ENCODE peak calls at places on chromosomes 2 and 18, in ten cellular contexts. E is K562, K is fibroblast of lung, W is B cell, N is adrenal gland, O is fibroblast of the aortic adventitia, F is esophagus muscularis mucosa, Q is IMR-90, A is BE2C, L is GM13977. P is an unnamed sample.

GRCh38 chr2:5938566-5938896 is 246.3 kb downstream of the SOX11 start:
- DNase-seq in E (no peak), K (no peak), W (no peak), N (no peak), O (no peak), F (peak; percentile 34), Q (no peak), A (no peak), L (no peak), P (no peak)

GRCh38 chr2:127056086-127056485 is 50.9 kb downstream of the BIN1 start:
- DNase-seq in E (no peak), K (no peak), W (peak; percentile 48), N (no peak), O (no peak), F (no peak), Q (no peak), A (no peak), L (no peak), P (no peak)

GRCh38 chr2:41400057-41400665 is 647.7 kb upstream of the PKDCC start:
- DNase-seq in E (no peak), K (peak; percentile 20), W (no peak), N (peak; percentile 49), O (no peak), F (no peak), Q (no peak), A (peak; percentile 73), L (no peak), P (peak; percentile 20)

GRCh38 chr2:232931636-232932035 is 61.6 kb downstream of the SNORC start:
- DNase-seq in E (no peak), K (no peak), W (no peak), N (no peak), O (peak; percentile 75), F (no peak), Q (no peak), A (no peak), L (no peak), P (no peak)

GRCh38 chr2:21757805-21758204 is 634.0 kb downstream of the TDRD15 start:
- DNase-seq in E (no peak), K (no peak), W (no peak), N (no peak), O (no peak), F (no peak), Q (no peak), A (peak; percentile 6), L (no peak), P (no peak)

GRCh38 chr2:60945341-60945740 is 64.0 kb downstream of the REL start:
- DNase-seq in E (no peak), K (no peak), W (no peak), N (no peak), O (no peak), F (no peak), Q (no peak), A (no peak), L (no peak), P (no peak)

GRCh38 chr2:20378891-20379519 is 28.4 kb upstream of the PUM2 start:
- DNase-seq in E (peak; percentile 73), K (peak; percentile 94), W (no peak), N (peak; percentile 89), O (peak; percentile 88), F (peak; percentile 94), Q (peak; percentile 86), A (peak; percentile 94), L (no peak), P (no peak)

GRCh38 chr2:6772366-6772710 is 93.4 kb downstream of the CMPK2 start:
- DNase-seq in E (no peak), K (peak; percentile 12), W (no peak), N (no peak), O (no peak), F (no peak), Q (peak; percentile 7), A (peak; percentile 76), L (no peak), P (peak; percentile 46)

GRCh38 chr2:8457092-8457481 is 224.8 kb upstream of the ID2 start:
- DNase-seq in E (no peak), K (no peak), W (peak; percentile 41), N (no peak), O (no peak), F (no peak), Q (no peak), A (no peak), L (no peak), P (no peak)

GRCh38 chr2:214593723-214594122 is 182.9 kb downstream of the VWC2L start:
- DNase-seq in E (no peak), K (peak; percentile 47), W (no peak), N (no peak), O (peak; percentile 7), F (no peak), Q (peak; percentile 93), A (no peak), L (no peak), P (no peak)

GRCh38 chr18:49238433-49239042 is 221.9 kb downstream of the DYM start:
- DNase-seq in E (peak; percentile 6), K (peak; percentile 53), W (no peak), N (peak; percentile 40), O (peak; percentile 64), F (no peak), Q (peak; percentile 51), A (peak; percentile 23), L (peak; percentile 12), P (peak; percentile 44)

GRCh38 chr2:69514406-69514805 is 77.2 kb upstream of the NFU1 start:
- DNase-seq in E (no peak), K (peak; percentile 90), W (no peak), N (no peak), O (peak; percentile 72), F (no peak), Q (peak; percentile 89), A (peak; percentile 13), L (no peak), P (no peak)

GRCh38 chr2:167602122-167602521 is 645.3 kb downstream of the STK39 start:
- DNase-seq in E (no peak), K (no peak), W (no peak), N (no peak), O (no peak), F (no peak), Q (no peak), A (no peak), L (no peak), P (no peak)

GRCh38 chr2:17752892-17753802 is 463 bp downstream of the SMC6 start:
- DNase-seq in E (peak; percentile 67), K (peak; percentile 27), W (peak; percentile 37), N (peak; percentile 44), O (peak; percentile 43), F (peak; percentile 91), Q (peak; percentile 34), A (peak; percentile 81), L (peak; percentile 48), P (peak; percentile 85)

GRCh38 chr18:26327062-26327461 is 100.8 kb downstream of the TAF4B start:
- DNase-seq in E (no peak), K (no peak), W (no peak), N (no peak), O (no peak), F (no peak), Q (no peak), A (no peak), L (no peak), P (no peak)

GRCh38 chr2:25401307-25402021 is 59.7 kb upstream of the DNMT3A start:
- DNase-seq in E (no peak), K (no peak), W (no peak), N (no peak), O (no peak), F (no peak), Q (no peak), A (no peak), L (no peak), P (peak; percentile 75)

GRCh38 chr2:178298785-178299212 is 104.5 kb downstream of the OSBPL6 start:
- DNase-seq in E (no peak), K (peak; percentile 24), W (no peak), N (no peak), O (peak; percentile 82), F (no peak), Q (peak; percentile 48), A (no peak), L (no peak), P (no peak)

GRCh38 chr2:157480182-157480961 is 36.5 kb upstream of the CYTIP start:
- DNase-seq in E (no peak), K (peak; percentile 32), W (no peak), N (peak; percentile 25), O (peak; percentile 75), F (no peak), Q (peak; percentile 24), A (no peak), L (peak; percentile 14), P (no peak)

GRCh38 chr18:13811993-13812392 is 12.0 kb upstream of the MC5R start:
- DNase-seq in E (peak; percentile 21), K (no peak), W (no peak), N (no peak), O (no peak), F (no peak), Q (no peak), A (no peak), L (peak; percentile 42), P (peak; percentile 21)
- TF ChIP-seq CTCF in E (peak; percentile 18), K (no peak), W (no peak), N (no peak), O (no peak), F (no peak), Q (peak; percentile 11), A (peak; percentile 25), L (peak; percentile 30), P (peak; percentile 68)

GRCh38 chr2:146701183-146701582 is 1143.6 kb upstream of the ACVR2A start:
- DNase-seq in E (no peak), K (no peak), W (no peak), N (no peak), O (no peak), F (no peak), Q (no peak), A (no peak), L (no peak), P (peak; percentile 8)
- TF ChIP-seq CTCF in E (no peak), K (no peak), W (no peak), N (no peak), O (no peak), F (no peak), Q (no peak), A (no peak), L (peak; percentile 24), P (peak; percentile 62)

DNA sequence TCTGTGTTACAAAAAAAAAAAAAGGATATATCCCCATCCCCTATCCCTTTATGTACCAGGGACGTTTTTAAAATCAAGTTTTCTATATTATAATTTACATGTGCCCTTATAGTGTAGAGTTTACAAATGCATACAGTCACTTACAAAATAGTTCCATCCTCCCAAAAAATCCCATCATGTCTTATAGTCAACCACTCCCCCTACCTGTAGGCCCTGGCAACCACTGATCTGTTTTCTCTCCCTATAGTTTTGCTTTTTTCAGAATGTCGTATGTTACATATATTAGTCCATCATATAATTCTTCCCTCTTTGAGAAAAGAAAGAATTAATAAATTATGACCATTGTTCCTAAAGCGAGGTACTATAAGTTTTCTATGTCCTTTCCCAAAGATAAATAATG is 17.8 kb downstream of the CFAP210 start:
- DNase-seq in E (no peak), K (no peak), W (no peak), N (no peak), O (no peak), F (no peak), Q (no peak), A (no peak), L (no peak), P (peak; percentile 17)
- TF ChIP-seq CTCF in E (no peak), K (peak; percentile 19), W (peak; percentile 28), N (no peak), O (peak; percentile 27), F (no peak), Q (no peak), A (no peak), L (peak; percentile 36), P (peak; percentile 75)

DNA sequence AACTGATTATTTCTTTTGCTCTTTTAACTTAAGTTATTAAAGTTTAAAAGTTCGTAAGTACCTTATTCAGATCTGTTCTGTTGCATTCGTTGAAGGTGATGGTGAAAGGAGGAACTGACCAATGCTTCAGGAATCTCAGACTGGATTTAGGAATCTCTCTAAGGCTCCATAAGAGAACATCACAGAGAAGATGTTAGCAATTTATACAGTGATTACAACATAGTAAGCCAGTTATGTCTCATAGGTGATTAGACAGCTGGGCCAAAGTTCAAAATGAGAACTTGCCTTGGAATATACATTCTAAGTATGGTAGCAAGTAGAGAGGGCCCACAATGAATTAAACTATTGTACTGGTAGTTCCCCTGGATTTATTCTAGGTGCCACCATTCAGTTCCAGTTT is 3.2 kb downstream of the MARS2 start:
- DNase-seq in E (no peak), K (peak; percentile 40), W (no peak), N (no peak), O (peak; percentile 66), F (no peak), Q (peak; percentile 80), A (no peak), L (no peak), P (no peak)
- TF ChIP-seq CTCF in E (no peak), K (no peak), W (no peak), N (no peak), O (no peak), F (no peak), Q (no peak), A (no peak), L (no peak), P (no peak)

P was measured in OCI-LY7.